ENCODE peak calls at places on chromosomes 13 and 19, in four cellular contexts. C is LoVo, A is GM12865, Z is heart left ventricle. O is an unnamed sample.

GRCh38 chr19:5953680-5954213 is 24.2 kb downstream of the RANBP3 start:
- DNase-seq in A (no peak), Z (no peak), C (no peak), O (no peak)

GRCh38 chr19:13784731-13785452 is 10.4 kb upstream of the ZSWIM4 start:
- DNase-seq in A (peak; percentile 73), C (no peak), Z (peak; percentile 89), O (peak; percentile 64)

GRCh38 chr13:112973577-112973951 is 4.5 kb downstream of the MCF2L start:
- DNase-seq in A (no peak), C (no peak), Z (peak; percentile 37), O (no peak)

GRCh38 chr13:71320452-71320851 is 546.6 kb downstream of the DACH1 start:
- DNase-seq in A (peak; percentile 62), Z (no peak), C (peak; percentile 8), O (no peak)

GRCh38 chr19:5046339-5047039 is 77.6 kb downstream of the KDM4B start:
- DNase-seq in Z (no peak), C (peak; percentile 87), A (no peak), O (no peak)

GRCh38 chr13:108859202-108860012 is 230.0 kb downstream of the MYO16 start:
- DNase-seq in A (peak; percentile 17), C (peak; percentile 64), Z (no peak), O (no peak)

GRCh38 chr19:42153606-42154405 is 21.6 kb upstream of the POU2F2 start:
- DNase-seq in Z (peak; percentile 14), A (no peak), C (no peak), O (no peak)

GRCh38 chr13:49594576-49594975 is 9.2 kb upstream of the RCBTB1 start:
- DNase-seq in C (no peak), Z (no peak), A (no peak), O (no peak)

GRCh38 chr19:17314007-17314589 is 4.7 kb downstream of the DDA1 start:
- DNase-seq in A (no peak), Z (no peak), C (no peak), O (no peak)

GRCh38 chr13:69644447-69644846 is 463.2 kb upstream of the ATXN8OS start:
- DNase-seq in C (no peak), A (no peak), Z (no peak), O (no peak)

GRCh38 chr13:39600766-39601165 is 2.2 kb downstream of the LHFPL6 start:
- DNase-seq in A (no peak), Z (peak; percentile 65), C (no peak), O (no peak)

GRCh38 chr13:64273780-64274179 is 2858.1 kb upstream of the PCDH20 start:
- DNase-seq in A (no peak), Z (no peak), C (no peak), O (no peak)

GRCh38 chr13:27481766-27482165 is 31.4 kb upstream of the MTIF3 start:
- DNase-seq in A (peak; percentile 28), C (peak; percentile 9), Z (peak; percentile 67), O (peak; percentile 29)

GRCh38 chr19:38840583-38840968 is 9.0 kb upstream of the ECH1 start:
- DNase-seq in Z (no peak), C (no peak), A (no peak), O (no peak)

GRCh38 chr19:39405930-39406655 is 554 bp upstream of the ZFP36 start:
- DNase-seq in C (no peak), Z (peak; percentile 35), A (peak; percentile 88), O (no peak)

GRCh38 chr13:98274921-98275487 is 97.9 kb upstream of the RNF113B start:
- DNase-seq in Z (no peak), A (no peak), C (no peak), O (no peak)

GRCh38 chr19:18700501-18701249 is 17.2 kb downstream of the CRTC1 start:
- DNase-seq in A (peak; percentile 70), C (no peak), Z (peak; percentile 88), O (peak; percentile 69)

O was measured in ovary.